ENCODE peak calls at places on chromosome 15, in five cellular contexts. R is endothelial cell, U is astrocyte, J is breast epithelium, K is astrocyte of the cerebellum. W is an unnamed sample.

GRCh38 chr15:64092864-64093626 is 593 bp downstream of the CIAO2A start:
- DNase-seq in R (peak; percentile 41), U (peak; percentile 74), J (no peak), K (peak; percentile 53), W (no peak)

GRCh38 chr15:70121656-70122297 is 24.1 kb upstream of the TLE3 start:
- DNase-seq in R (no peak), U (peak; percentile 97), J (no peak), K (peak; percentile 80), W (peak; percentile 25)

GRCh38 chr15:88920186-88920891 is 7.2 kb upstream of the MFGE8 start:
- DNase-seq in R (no peak), U (peak; percentile 77), J (no peak), K (no peak), W (no peak)

GRCh38 chr15:74203914-74204431 is 1.4 kb upstream of the STRA6 start:
- DNase-seq in R (no peak), U (peak; percentile 83), J (peak; percentile 24), K (no peak), W (no peak)

GRCh38 chr15:95121191-95121590 is 889.8 kb downstream of the MCTP2 start:
- DNase-seq in R (no peak), U (no peak), J (no peak), K (no peak), W (no peak)

GRCh38 chr15:40137011-40137906 is 23.6 kb upstream of the BUB1B start:
- DNase-seq in R (no peak), U (no peak), J (no peak), K (no peak), W (no peak)

GRCh38 chr15:89217686-89218376 is 3.5 kb downstream of the RLBP1 start:
- DNase-seq in R (no peak), U (no peak), J (no peak), K (no peak), W (no peak)

GRCh38 chr15:68491415-68492106 is 59.6 kb upstream of the ITGA11 start:
- DNase-seq in R (no peak), U (no peak), J (no peak), K (no peak), W (no peak)

GRCh38 chr15:65231306-65231705 is 20.0 kb upstream of the CILP start:
- DNase-seq in R (no peak), U (no peak), J (no peak), K (no peak), W (no peak)

GRCh38 chr15:72249138-72249825 is 18.3 kb upstream of the PKM start:
- DNase-seq in R (no peak), U (no peak), J (no peak), K (no peak), W (no peak)
- TF ChIP-seq CTCF in R (no peak), U (no peak), J (no peak), K (no peak), W (no peak)

GRCh38 chr15:85504739-85505676 is 124.6 kb downstream of the AKAP13 start:
- DNase-seq in R (peak; percentile 50), U (peak; percentile 41), J (peak; percentile 42), K (peak; percentile 70), W (no peak)
- TF ChIP-seq CTCF in R (peak; percentile 48), U (peak; percentile 71), J (peak; percentile 39), K (peak; percentile 61), W (no peak)

GRCh38 chr15:51830279-51830806 is 890 bp downstream of the TMOD3 start:
- DNase-seq in R (no peak), U (no peak), J (no peak), K (no peak), W (no peak)
- TF ChIP-seq CTCF in R (no peak), U (no peak), J (no peak), K (no peak), W (no peak)

DNA sequence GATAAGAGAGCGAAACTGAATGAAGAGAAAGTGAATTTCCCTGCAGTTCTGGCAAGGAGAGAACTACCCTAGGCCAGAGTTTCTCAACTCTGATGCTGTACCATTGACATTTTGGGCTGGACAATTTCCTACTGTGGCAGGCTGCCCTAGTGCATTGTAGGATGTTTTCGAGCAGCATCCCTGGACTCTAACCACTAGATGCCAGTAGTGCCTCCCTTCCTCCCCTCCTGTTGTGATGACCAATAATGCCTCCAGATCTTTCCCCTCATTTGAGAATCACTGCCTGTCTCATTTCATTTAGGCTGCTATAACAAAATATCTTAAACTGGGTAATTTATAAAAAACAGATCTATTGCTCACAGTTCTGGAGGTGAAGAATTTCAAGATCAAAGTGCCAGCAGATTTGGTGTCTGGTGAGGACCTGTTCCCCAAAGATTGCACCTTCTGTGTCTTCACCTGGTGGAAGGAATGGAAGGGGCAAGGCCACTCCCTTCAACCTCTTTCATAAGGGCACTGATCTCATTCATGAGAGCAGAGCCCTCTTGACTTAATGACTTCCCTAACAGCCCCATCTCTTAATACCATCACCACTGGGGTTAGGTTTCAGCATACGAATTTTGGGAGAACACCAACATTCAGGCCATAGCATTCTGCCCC is 188.9 kb upstream of the MEIS2 start:
- DNase-seq in R (peak; percentile 25), U (no peak), J (no peak), K (peak; percentile 15), W (no peak)
- TF ChIP-seq CTCF in R (peak; percentile 33), U (peak; percentile 36), J (no peak), K (peak; percentile 63), W (no peak)

DNA sequence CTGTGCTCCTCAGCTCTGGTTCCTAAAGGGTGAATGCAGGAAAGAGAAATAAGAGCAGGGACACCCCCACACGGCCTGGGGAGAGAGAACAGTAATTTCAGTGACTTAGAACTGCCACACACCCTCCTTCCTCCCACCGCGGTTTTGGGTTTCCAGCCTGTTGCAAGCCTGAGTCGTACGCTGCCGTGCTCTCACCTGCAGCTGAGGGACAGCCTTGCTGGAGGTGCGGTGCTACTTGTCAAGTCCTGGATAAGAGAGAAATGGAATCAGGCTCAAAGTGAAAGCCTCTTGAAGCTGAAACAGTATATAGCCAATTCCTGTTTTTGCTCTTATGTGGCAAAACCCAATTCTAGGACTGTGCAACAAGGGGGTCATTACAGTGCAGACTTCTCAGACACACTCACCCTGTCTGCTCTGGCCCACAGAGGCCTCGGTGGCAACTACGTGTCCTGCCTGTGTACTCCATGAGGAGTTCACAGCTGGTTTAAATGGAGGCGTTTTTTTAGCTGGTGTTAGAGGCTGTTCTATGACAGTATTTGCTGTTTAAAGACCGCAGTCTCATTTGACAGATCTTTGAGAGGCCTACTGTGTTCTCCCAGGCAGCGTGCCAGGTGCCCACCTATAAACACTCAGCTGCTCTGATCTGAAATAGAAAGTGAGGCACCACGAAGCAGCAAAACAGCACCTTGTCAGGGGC is 42.9 kb downstream of the TBC1D2B start:
- DNase-seq in R (no peak), U (no peak), J (no peak), K (no peak), W (no peak)
- TF ChIP-seq CTCF in R (no peak), U (no peak), J (no peak), K (no peak), W (no peak)

DNA sequence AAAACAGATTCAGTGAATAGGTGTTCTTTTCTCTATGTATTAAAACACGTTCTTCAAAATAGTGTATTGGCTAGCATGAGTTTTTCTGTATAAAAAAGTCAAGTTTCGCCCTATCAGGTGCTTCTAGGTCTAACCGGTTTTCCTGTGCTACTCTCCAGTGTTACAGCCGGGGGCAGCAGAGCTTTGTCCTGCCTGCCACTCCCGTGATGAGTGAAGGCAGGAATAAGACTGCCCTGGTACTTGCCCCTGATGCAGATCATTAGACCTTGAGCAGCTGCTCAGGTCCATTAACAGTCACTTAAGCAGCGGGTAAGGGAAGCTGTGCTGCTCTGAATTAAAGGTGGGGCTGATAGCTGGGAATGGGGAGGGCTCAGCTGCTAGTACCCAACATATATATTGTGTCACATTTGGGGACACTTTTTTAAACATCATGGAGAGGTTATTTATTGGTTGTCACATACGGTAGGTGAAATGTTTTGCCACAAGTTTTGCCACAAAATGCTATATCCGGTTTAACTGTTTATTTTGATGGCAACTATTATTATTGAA is 1.3 kb upstream of the UNC13C start:
- DNase-seq in R (peak; percentile 39), U (no peak), J (no peak), K (no peak), W (no peak)
- TF ChIP-seq CTCF in R (no peak), U (no peak), J (no peak), K (no peak), W (no peak)